ENCODE peak calls at places on chromosomes 1 and 21, in eight cellular contexts. D is adrenal gland; O is PC-3; F is heart left ventricle; A is transverse colon; I is thoracic aorta; J is CD4-positive, alpha-beta T cell; S is A549. G is an unnamed sample.

GRCh38 chr1:154989195-154989860 is 4.1 kb upstream of the LENEP start:
- DNase-seq in D (no peak), O (no peak), F (peak), A (no peak), I (no peak), J (no peak), S (no peak), G (no peak)

GRCh38 chr1:109239580-109240068 is 9.7 kb upstream of the CELSR2 start:
- DNase-seq in D (peak), O (peak), F (no peak), A (no peak), I (no peak), J (no peak), S (peak), G (peak)

GRCh38 chr1:109273570-109274288 is 9.2 kb downstream of the PSRC1 start:
- DNase-seq in D (no peak), O (no peak), F (no peak), A (no peak), I (no peak), J (no peak), S (no peak), G (no peak)

GRCh38 chr1:180953291-180953747 is 40.6 kb downstream of the KIAA1614 start:
- DNase-seq in D (no peak), O (peak), F (no peak), A (peak), I (no peak), J (no peak), S (peak), G (no peak)

GRCh38 chr1:19122668-19123067 is 87.4 kb downstream of the UBR4 start:
- DNase-seq in D (no peak), O (peak), F (no peak), A (peak), I (no peak), J (no peak), S (no peak), G (no peak)

GRCh38 chr1:52904590-52905375 is 16.8 kb downstream of the ECHDC2 start:
- DNase-seq in D (no peak), O (peak), F (no peak), A (no peak), I (no peak), J (peak), S (peak), G (peak)

GRCh38 chr1:94648225-94649007 is 106.9 kb upstream of the F3 start:
- DNase-seq in D (peak), O (no peak), F (no peak), A (peak), I (peak), J (no peak), S (no peak), G (no peak)

GRCh38 chr1:93171549-93172050 is 8.6 kb downstream of the TMED5 start:
- DNase-seq in D (no peak), O (no peak), F (no peak), A (no peak), I (no peak), J (no peak), S (no peak), G (no peak)

GRCh38 chr1:100706861-100707260 is 12.7 kb upstream of the VCAM1 start:
- DNase-seq in D (no peak), O (no peak), F (no peak), A (no peak), I (no peak), J (no peak), S (no peak), G (no peak)

GRCh38 chr1:184986250-184986649 is 11.9 kb upstream of the NIBAN1 start:
- DNase-seq in D (no peak), O (peak), F (no peak), A (no peak), I (no peak), J (no peak), S (peak), G (no peak)

GRCh38 chr1:176559474-176560390 is 96.8 kb downstream of the PAPPA2 start:
- DNase-seq in D (peak), O (peak), F (no peak), A (peak), I (peak), J (no peak), S (peak), G (peak)

DNA sequence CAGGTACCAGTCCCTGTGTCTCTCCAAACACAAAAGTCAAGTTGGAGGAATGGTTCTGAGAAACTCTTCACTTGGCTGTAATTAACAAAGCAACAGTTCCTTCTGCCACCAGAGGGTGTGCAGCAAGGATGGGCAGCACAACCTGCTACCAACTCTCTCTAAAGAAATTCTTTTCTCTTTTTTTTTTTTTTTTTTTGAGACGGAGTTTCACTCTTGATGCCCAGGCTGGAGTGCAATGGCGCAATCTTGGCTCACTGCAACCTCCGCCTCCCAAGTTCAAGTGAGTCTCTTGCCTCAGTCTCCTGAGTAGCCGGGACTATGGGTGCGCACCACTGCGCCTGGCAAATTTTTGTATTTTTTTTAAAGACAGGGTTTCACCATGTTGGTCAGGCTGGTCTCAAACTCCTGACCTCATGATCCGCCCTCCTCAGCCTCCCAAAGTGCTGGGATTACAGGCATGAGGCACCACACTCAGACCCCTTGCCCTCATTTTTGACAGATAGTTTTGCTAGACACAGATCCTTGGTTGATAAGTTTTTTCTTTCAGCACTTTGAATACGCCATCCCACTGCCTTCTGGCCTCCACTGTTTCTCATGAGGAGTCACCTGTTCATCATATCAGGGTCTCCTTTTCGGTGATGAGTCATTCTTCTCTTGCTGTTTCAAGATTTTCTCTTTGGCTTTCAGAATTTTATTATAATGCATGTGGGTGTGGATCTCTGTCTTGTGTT is 12.1 kb upstream of the DEGS1 start:
- DNase-seq in D (no peak), O (peak), F (no peak), A (peak), I (no peak), J (no peak), S (peak), G (no peak)
- TF ChIP-seq CTCF in D (peak), O (peak), F (peak), A (peak), I (no peak), J (peak), S (no peak), G (peak)

GRCh38 chr1:112955678-112956502 is at the start of gene SLC16A1:
- DNase-seq in D (peak), O (peak), F (peak), A (peak), I (peak), J (peak), S (peak), G (peak)
- TF ChIP-seq CTCF in D (peak), O (peak), F (peak), A (no peak), I (peak), J (peak), S (peak), G (peak)

GRCh38 chr1:226086776-226087175 is 24.3 kb downstream of the H3-3A start:
- DNase-seq in D (no peak), O (no peak), F (no peak), A (no peak), I (no peak), J (no peak), S (no peak), G (no peak)

GRCh38 chr1:226082587-226082917 is 20.0 kb downstream of the H3-3A start:
- DNase-seq in D (no peak), O (no peak), F (no peak), A (no peak), I (no peak), J (no peak), S (no peak), G (no peak)

GRCh38 chr1:226085675-226086074 is 23.2 kb downstream of the H3-3A start:
- DNase-seq in D (no peak), O (no peak), F (no peak), A (no peak), I (no peak), J (no peak), S (no peak), G (no peak)

GRCh38 chr1:226082959-226083302 is 20.4 kb downstream of the H3-3A start:
- DNase-seq in D (peak), O (peak), F (peak), A (peak), I (no peak), J (no peak), S (peak), G (no peak)

DNA sequence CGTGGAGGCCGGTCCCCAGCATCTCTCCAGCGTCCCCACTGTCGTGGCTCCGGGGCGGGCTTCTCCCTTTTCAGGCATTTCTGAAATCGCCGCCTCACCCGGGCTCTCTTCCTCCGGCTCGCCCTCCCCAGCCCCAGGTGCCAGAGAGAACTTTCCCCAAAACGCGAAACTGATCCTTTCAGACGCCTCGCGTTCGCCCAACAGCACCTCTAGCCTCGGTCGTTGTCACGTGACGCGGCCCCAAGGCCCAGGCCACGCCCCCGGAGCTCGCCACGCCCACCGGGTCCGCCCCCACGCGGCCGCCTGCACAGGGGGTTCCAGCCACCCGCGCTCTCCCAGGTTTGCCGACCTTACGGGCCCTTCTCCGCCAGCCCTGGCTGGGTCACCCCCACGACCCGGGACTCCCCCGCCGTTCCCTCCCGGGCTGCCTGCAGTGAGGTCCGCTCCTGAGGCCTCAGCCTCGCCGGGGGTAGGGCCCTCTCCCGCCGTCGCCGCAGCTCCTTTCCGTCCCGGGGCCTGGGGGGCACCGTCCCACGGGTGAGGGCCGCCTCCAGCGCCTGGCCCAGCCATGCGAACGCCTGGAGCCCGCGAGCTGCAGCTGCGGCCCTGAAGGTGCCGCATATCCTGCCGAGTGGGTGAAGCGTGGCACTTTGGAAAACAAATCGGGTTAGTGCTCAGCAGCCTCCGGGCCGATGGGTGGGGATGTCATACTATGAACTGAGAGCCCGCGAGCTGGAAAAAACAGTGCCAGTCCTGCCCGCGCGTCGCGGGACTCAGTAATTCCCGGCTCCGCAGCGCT is 21.0 kb downstream of the H3-3A start:
- DNase-seq in D (peak), O (peak), F (peak), A (peak), I (peak), J (peak), S (peak), G (peak)
- TF ChIP-seq CTCF in D (no peak), O (no peak), F (no peak), A (peak), I (no peak), J (no peak), S (no peak), G (no peak)

GRCh38 chr21:19340303-19340702 is 936.7 kb upstream of the TMPRSS15 start:
- DNase-seq in D (no peak), O (no peak), F (no peak), A (no peak), I (no peak), J (no peak), S (no peak), G (no peak)
- TF ChIP-seq CTCF in D (no peak), O (peak), F (no peak), A (no peak), I (no peak), J (no peak), S (no peak), G (no peak)

DNA sequence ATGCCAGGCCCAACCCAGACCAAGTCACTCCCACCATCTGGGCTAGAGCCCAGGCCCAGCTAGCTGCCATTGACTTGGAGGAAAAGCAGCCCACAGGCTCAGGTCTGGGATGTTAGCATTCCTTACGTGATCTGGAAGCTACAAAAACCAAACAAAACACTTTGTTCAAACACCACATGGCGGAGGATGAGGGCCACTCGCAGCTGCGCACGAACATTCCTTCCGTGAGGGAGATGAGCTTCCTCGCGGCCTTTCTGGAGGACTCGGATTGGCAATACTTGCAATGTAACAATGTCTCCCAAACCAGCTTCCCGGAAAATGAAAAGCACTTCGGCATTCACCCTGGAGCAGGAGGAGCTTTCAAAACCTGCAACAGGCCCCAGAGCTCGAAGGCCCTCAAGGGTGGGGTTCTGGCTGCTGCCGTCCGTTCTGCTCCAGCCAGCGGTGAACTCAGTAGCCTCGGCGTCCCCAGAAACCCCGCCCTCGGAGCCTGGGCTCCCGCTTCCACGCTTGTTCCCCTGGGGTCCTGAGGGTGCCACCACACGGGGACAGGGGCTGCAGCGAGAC is 40.5 kb downstream of the COL6A1 start:
- DNase-seq in D (no peak), O (no peak), F (peak), A (peak), I (no peak), J (no peak), S (no peak), G (no peak)
- TF ChIP-seq CTCF in D (no peak), O (no peak), F (no peak), A (no peak), I (no peak), J (no peak), S (no peak), G (no peak)